ENCODE peak calls at places on chromosomes 7 and 10, in four cellular contexts. One of them, this sample, is unnamed.

GRCh38 chr10:50561816-50562215 is 61.9 kb downstream of the SGMS1 start:
- DNase-seq in NCI-H1105 treated with DMSO at 0.1 percent for 48 hours: peak
- DNase-seq in HTR-8/SVneo: no peak
- DNase-seq in lower lobe of right lung: no peak
- DNase-seq in this sample: no peak

GRCh38 chr7:131897016-131897789 is 340.8 kb upstream of the PODXL start:
- DNase-seq in HTR-8/SVneo: peak
- DNase-seq in NCI-H1105 treated with DMSO at 0.1 percent for 48 hours: no peak
- DNase-seq in lower lobe of right lung: no peak
- DNase-seq in this sample: no peak

GRCh38 chr10:86968994-86969355 is 693 bp downstream of the ADIRF start:
- DNase-seq in NCI-H1105 treated with DMSO at 0.1 percent for 48 hours: no peak
- DNase-seq in HTR-8/SVneo: no peak
- DNase-seq in lower lobe of right lung: no peak
- DNase-seq in this sample: no peak

GRCh38 chr10:4353964-4354363 is 472.0 kb upstream of the AKR1E2 start:
- DNase-seq in HTR-8/SVneo: peak
- DNase-seq in lower lobe of right lung: no peak
- DNase-seq in NCI-H1105 treated with DMSO at 0.1 percent for 48 hours: no peak
- DNase-seq in this sample: no peak

GRCh38 chr10:100163704-100164621 is 21.9 kb downstream of the ERLIN1 start:
- DNase-seq in lower lobe of right lung: no peak
- DNase-seq in HTR-8/SVneo: no peak
- DNase-seq in NCI-H1105 treated with DMSO at 0.1 percent for 48 hours: no peak
- DNase-seq in this sample: no peak

GRCh38 chr10:132304756-132305509 is 2.8 kb downstream of the STK32C start:
- DNase-seq in lower lobe of right lung: peak
- DNase-seq in NCI-H1105 treated with DMSO at 0.1 percent for 48 hours: no peak
- DNase-seq in HTR-8/SVneo: no peak
- DNase-seq in this sample: no peak

GRCh38 chr7:76054129-76055120 is 6.5 kb downstream of the MDH2 start:
- DNase-seq in NCI-H1105 treated with DMSO at 0.1 percent for 48 hours: no peak
- DNase-seq in HTR-8/SVneo: peak
- DNase-seq in lower lobe of right lung: no peak
- DNase-seq in this sample: no peak

GRCh38 chr10:24706479-24707118 is 17.1 kb downstream of the ARHGAP21 start:
- DNase-seq in HTR-8/SVneo: peak
- DNase-seq in lower lobe of right lung: no peak
- DNase-seq in NCI-H1105 treated with DMSO at 0.1 percent for 48 hours: no peak
- DNase-seq in this sample: no peak

GRCh38 chr7:66224171-66224773 is 19.1 kb downstream of the TPST1 start:
- DNase-seq in lower lobe of right lung: no peak
- DNase-seq in NCI-H1105 treated with DMSO at 0.1 percent for 48 hours: no peak
- DNase-seq in HTR-8/SVneo: no peak
- DNase-seq in this sample: no peak

GRCh38 chr10:94355841-94356240 is 6.9 kb downstream of the NOC3L start:
- DNase-seq in NCI-H1105 treated with DMSO at 0.1 percent for 48 hours: no peak
- DNase-seq in HTR-8/SVneo: no peak
- DNase-seq in lower lobe of right lung: no peak
- DNase-seq in this sample: no peak

GRCh38 chr7:106568680-106569499 is 92.1 kb downstream of the CCDC71L start:
- DNase-seq in NCI-H1105 treated with DMSO at 0.1 percent for 48 hours: peak
- DNase-seq in HTR-8/SVneo: peak
- DNase-seq in lower lobe of right lung: no peak
- DNase-seq in this sample: no peak

GRCh38 chr7:139915864-139916716 is 87.0 kb downstream of the TBXAS1 start:
- DNase-seq in NCI-H1105 treated with DMSO at 0.1 percent for 48 hours: no peak
- DNase-seq in lower lobe of right lung: no peak
- DNase-seq in HTR-8/SVneo: peak
- DNase-seq in this sample: no peak

GRCh38 chr10:128927389-128927788 is 539.7 kb upstream of the MGMT start:
- DNase-seq in HTR-8/SVneo: no peak
- DNase-seq in NCI-H1105 treated with DMSO at 0.1 percent for 48 hours: peak
- DNase-seq in lower lobe of right lung: no peak
- DNase-seq in this sample: no peak

GRCh38 chr10:58712136-58712535 is 199.5 kb downstream of the BICC1 start:
- DNase-seq in HTR-8/SVneo: no peak
- DNase-seq in lower lobe of right lung: no peak
- DNase-seq in NCI-H1105 treated with DMSO at 0.1 percent for 48 hours: no peak
- DNase-seq in this sample: no peak

GRCh38 chr7:19118896-19119301 is 1.5 kb upstream of the TWIST1 start:
- DNase-seq in NCI-H1105 treated with DMSO at 0.1 percent for 48 hours: no peak
- DNase-seq in lower lobe of right lung: no peak
- DNase-seq in HTR-8/SVneo: no peak
- DNase-seq in this sample: no peak

GRCh38 chr7:496528-497295 is 22.9 kb downstream of the PDGFA start:
- DNase-seq in lower lobe of right lung: peak
- DNase-seq in NCI-H1105 treated with DMSO at 0.1 percent for 48 hours: peak
- DNase-seq in HTR-8/SVneo: no peak
- DNase-seq in this sample: peak

GRCh38 chr7:1939434-1940401 is 269.6 kb downstream of the ELFN1 start:
- DNase-seq in NCI-H1105 treated with DMSO at 0.1 percent for 48 hours: no peak
- DNase-seq in lower lobe of right lung: peak
- DNase-seq in HTR-8/SVneo: no peak
- DNase-seq in this sample: peak

GRCh38 chr10:132383026-132383565 is 13.9 kb upstream of the PWWP2B start:
- DNase-seq in HTR-8/SVneo: no peak
- DNase-seq in lower lobe of right lung: no peak
- DNase-seq in NCI-H1105 treated with DMSO at 0.1 percent for 48 hours: no peak
- DNase-seq in this sample: peak

GRCh38 chr10:114364726-114365125 is 39.6 kb downstream of the AFAP1L2 start:
- DNase-seq in NCI-H1105 treated with DMSO at 0.1 percent for 48 hours: no peak
- DNase-seq in HTR-8/SVneo: no peak
- DNase-seq in lower lobe of right lung: no peak
- DNase-seq in this sample: no peak

GRCh38 chr7:90188281-90188680 is 23.3 kb upstream of the STEAP2 start:
- DNase-seq in NCI-H1105 treated with DMSO at 0.1 percent for 48 hours: no peak
- DNase-seq in lower lobe of right lung: no peak
- DNase-seq in HTR-8/SVneo: no peak
- DNase-seq in this sample: no peak

GRCh38 chr10:110651044-110651958 is 7.2 kb downstream of the RBM20 start:
- DNase-seq in lower lobe of right lung: no peak
- DNase-seq in NCI-H1105 treated with DMSO at 0.1 percent for 48 hours: no peak
- DNase-seq in HTR-8/SVneo: peak
- DNase-seq in this sample: no peak

GRCh38 chr10:122192142-122192541 is 79.0 kb upstream of the BTBD16 start:
- DNase-seq in NCI-H1105 treated with DMSO at 0.1 percent for 48 hours: no peak
- DNase-seq in lower lobe of right lung: no peak
- DNase-seq in HTR-8/SVneo: no peak
- DNase-seq in this sample: no peak

GRCh38 chr7:86814980-86815379 is 171.3 kb downstream of the GRM3 start:
- DNase-seq in NCI-H1105 treated with DMSO at 0.1 percent for 48 hours: peak
- DNase-seq in lower lobe of right lung: no peak
- DNase-seq in HTR-8/SVneo: peak
- DNase-seq in this sample: no peak

GRCh38 chr7:56074371-56074791 is 10.3 kb downstream of the SUMF2 start:
- DNase-seq in lower lobe of right lung: peak
- DNase-seq in NCI-H1105 treated with DMSO at 0.1 percent for 48 hours: peak
- DNase-seq in HTR-8/SVneo: peak
- DNase-seq in this sample: peak

GRCh38 chr10:100470367-100470766 is 7.6 kb downstream of the WNT8B start:
- DNase-seq in HTR-8/SVneo: no peak
- DNase-seq in lower lobe of right lung: no peak
- DNase-seq in NCI-H1105 treated with DMSO at 0.1 percent for 48 hours: no peak
- DNase-seq in this sample: no peak

GRCh38 chr10:89702121-89702480 is 711 bp downstream of the KIF20B start:
- DNase-seq in NCI-H1105 treated with DMSO at 0.1 percent for 48 hours: no peak
- DNase-seq in lower lobe of right lung: no peak
- DNase-seq in HTR-8/SVneo: no peak
- DNase-seq in this sample: no peak

GRCh38 chr10:74927701-74928100 is 101.3 kb downstream of the KAT6B start:
- DNase-seq in lower lobe of right lung: no peak
- DNase-seq in HTR-8/SVneo: no peak
- DNase-seq in NCI-H1105 treated with DMSO at 0.1 percent for 48 hours: no peak
- DNase-seq in this sample: no peak

GRCh38 chr7:117479480-117480224 is at the start of gene CFTR:
- DNase-seq in HTR-8/SVneo: no peak
- DNase-seq in NCI-H1105 treated with DMSO at 0.1 percent for 48 hours: no peak
- DNase-seq in lower lobe of right lung: peak
- DNase-seq in this sample: peak

GRCh38 chr7:71244023-71244422 is 112.1 kb downstream of the GALNT17 start:
- DNase-seq in lower lobe of right lung: no peak
- DNase-seq in NCI-H1105 treated with DMSO at 0.1 percent for 48 hours: no peak
- DNase-seq in HTR-8/SVneo: no peak
- DNase-seq in this sample: no peak

This sample was measured in kidney.